ENCODE peak calls at places on chromosomes 5 and 9, in seven cellular contexts. O is K562; N is A673; U is tibial artery; A is pancreas; L is CD8-positive, alpha-beta memory T cell; H is right cardiac atrium. B is an unnamed sample. For H3K9me3, the result is how much of the 10 kb centered on the place peaks cover.

GRCh38 chr5:68021958-68022357 is 193.6 kb upstream of the PIK3R1 start:
- DNase-seq in O (no peak), N (no peak), U (no peak), A (no peak), L (no peak), H (no peak), B (no peak)

GRCh38 chr9:68832853-68833518 is 127.9 kb downstream of the PIP5K1B start:
- DNase-seq in O (no peak), N (no peak), U (no peak), A (no peak), L (no peak), H (no peak), B (no peak)

GRCh38 chr9:31574006-31574750 is 810.3 kb upstream of the ACO1 start:
- DNase-seq in O (no peak), N (no peak), U (no peak), A (no peak), L (no peak), H (no peak), B (no peak)

GRCh38 chr5:150272531-150272930 is 17.0 kb downstream of the CAMK2A start:
- DNase-seq in O (no peak), N (peak), U (no peak), A (no peak), L (no peak), H (peak), B (no peak)

GRCh38 chr5:177454397-177455035 is 7.9 kb downstream of the PRR7 start:
- DNase-seq in O (peak), N (peak), U (peak), A (peak), L (peak), H (peak), B (peak)

GRCh38 chr5:9294793-9295465 is 250.9 kb downstream of the SEMA5A start:
- DNase-seq in O (no peak), N (no peak), U (no peak), A (no peak), L (no peak), H (no peak), B (no peak)

GRCh38 chr5:32217886-32218396 is 43.8 kb upstream of the GOLPH3 start:
- DNase-seq in O (no peak), N (peak), U (no peak), A (no peak), L (no peak), H (no peak), B (peak)

GRCh38 chr9:627571-627970 is 213.9 kb upstream of the DMRT1 start:
- DNase-seq in O (no peak), N (no peak), U (no peak), A (no peak), L (no peak), H (no peak), B (no peak)

GRCh38 chr5:180178516-180179398 is 30.3 kb downstream of the RASGEF1C start:
- DNase-seq in O (no peak), N (no peak), U (no peak), A (no peak), L (no peak), H (no peak), B (no peak)

GRCh38 chr9:112051812-112052211 is 123.3 kb downstream of the SUSD1 start:
- DNase-seq in O (no peak), N (no peak), U (no peak), A (no peak), L (no peak), H (no peak), B (no peak)

GRCh38 chr5:135505973-135506372 is 29.8 kb downstream of the NEUROG1 start:
- DNase-seq in O (no peak), N (no peak), U (no peak), A (no peak), L (no peak), H (no peak), B (no peak)

GRCh38 chr5:142316051-142316450 is 8.8 kb downstream of the SPRY4 start:
- DNase-seq in O (no peak), N (peak), U (no peak), A (no peak), L (no peak), H (no peak), B (peak)

GRCh38 chr9:125405938-125406811 is 144.5 kb downstream of the GAPVD1 start:
- DNase-seq in O (peak), N (no peak), U (no peak), A (no peak), L (no peak), H (no peak), B (no peak)

GRCh38 chr5:153941265-153941664 is 97.4 kb downstream of the FAM114A2 start:
- DNase-seq in O (no peak), N (no peak), U (no peak), A (no peak), L (no peak), H (no peak), B (no peak)
- H3K9me3 ChIP-seq in O (under half), N (under half), U (under half), A (under half), L (under half), H (under half), B (under half)

GRCh38 chr5:158498959-158499679 is 600.6 kb downstream of the EBF1 start:
- DNase-seq in O (no peak), N (no peak), U (no peak), A (no peak), L (no peak), H (no peak), B (no peak)
- H3K9me3 ChIP-seq in O (under half), N (under half), U (under half), A (under half), L (under half), H (under half), B (under half)

GRCh38 chr9:135148386-135148785 is 60.9 kb downstream of the OLFM1 start:
- DNase-seq in O (no peak), N (no peak), U (no peak), A (no peak), L (no peak), H (no peak), B (no peak)
- H3K9me3 ChIP-seq in O (under half), N (under half), U (under half), A (under half), L (under half), H (under half), B (under half)

GRCh38 chr9:92846662-92847145 is 31.1 kb downstream of the ZNF484 start:
- DNase-seq in O (no peak), N (no peak), U (no peak), A (no peak), L (no peak), H (no peak), B (no peak)
- H3K9me3 ChIP-seq in O (under half), N (half or more), U (under half), A (under half), L (under half), H (under half), B (under half)

DNA sequence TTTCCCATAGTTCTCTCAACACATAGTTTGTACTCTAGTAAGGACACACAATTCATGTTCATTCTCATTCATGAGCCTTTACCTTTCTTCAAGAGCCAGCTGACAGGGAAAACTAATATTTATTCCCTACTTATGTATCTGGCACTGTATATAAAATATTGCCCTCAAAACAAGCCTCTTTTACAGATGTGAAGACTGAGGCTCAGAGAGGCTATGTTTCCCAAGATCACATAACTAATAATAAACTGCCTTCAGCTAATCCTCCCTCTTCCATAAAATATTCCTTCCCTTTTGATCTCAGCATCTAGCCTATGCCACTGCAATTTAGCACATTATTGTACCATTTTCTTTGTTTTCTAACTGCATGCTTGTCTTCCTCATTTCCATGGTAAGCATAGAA is 18.2 kb downstream of the ALDOB start:
- DNase-seq in O (no peak), N (no peak), U (no peak), A (no peak), L (no peak), H (no peak), B (no peak)
- H3K9me3 ChIP-seq in O (under half), N (under half), U (under half), A (under half), L (under half), H (under half), B (under half)

GRCh38 chr9:100364013-100364412 is 11.3 kb upstream of the TEX10 start:
- DNase-seq in O (no peak), N (no peak), U (no peak), A (no peak), L (no peak), H (no peak), B (no peak)
- H3K9me3 ChIP-seq in O (under half), N (under half), U (under half), A (under half), L (under half), H (under half), B (under half)

DNA sequence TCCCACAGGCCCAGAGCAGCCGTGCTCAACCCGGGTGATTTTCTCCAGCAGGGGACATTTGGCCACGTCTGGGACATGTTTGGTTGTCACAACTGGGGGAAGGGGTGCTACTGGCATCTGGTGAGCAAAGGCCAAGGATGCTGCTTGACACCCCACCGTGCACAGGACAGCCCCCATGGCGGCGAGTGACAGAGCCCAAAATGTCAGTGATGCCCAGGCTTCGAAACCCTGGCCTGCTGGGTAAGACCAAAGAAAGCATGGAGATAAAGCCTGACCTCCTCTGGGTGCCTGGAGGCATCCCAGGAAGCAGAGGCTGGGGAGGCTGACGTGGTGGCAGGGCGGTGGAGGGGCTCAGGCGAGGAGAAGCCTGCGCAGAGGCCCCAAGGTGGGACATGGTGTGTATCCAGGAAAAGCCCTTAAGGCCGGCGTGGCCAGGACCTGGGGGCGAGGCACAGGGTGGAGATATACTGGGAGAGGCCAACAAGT is 66.4 kb downstream of the ZNF354C start:
- DNase-seq in O (no peak), N (no peak), U (peak), A (no peak), L (no peak), H (no peak), B (no peak)
- H3K9me3 ChIP-seq in O (under half), N (under half), U (under half), A (under half), L (under half), H (under half), B (under half)

DNA sequence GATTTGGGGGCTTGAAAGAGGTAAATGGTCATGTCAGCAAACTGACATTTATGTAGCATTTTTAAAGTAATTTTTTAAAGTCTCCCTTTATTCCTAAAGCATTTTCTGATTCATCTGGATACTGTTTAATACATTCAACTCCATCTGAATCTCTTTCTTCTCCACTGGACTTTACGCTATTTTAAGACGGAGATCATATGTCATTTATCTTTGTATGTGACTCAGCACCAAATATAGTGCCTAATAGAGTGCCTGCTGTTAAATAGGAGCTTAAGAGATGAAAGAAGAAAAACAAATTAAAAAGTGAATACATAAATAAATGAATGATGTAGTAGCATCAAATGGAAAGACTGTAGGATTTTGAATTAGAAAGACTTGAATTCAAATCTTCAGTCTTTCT is 548.8 kb upstream of the SMC2 start:
- DNase-seq in O (no peak), N (no peak), U (no peak), A (no peak), L (no peak), H (no peak), B (no peak)
- H3K9me3 ChIP-seq in O (under half), N (under half), U (under half), A (under half), L (under half), H (under half), B (under half)

GRCh38 chr9:23162789-23163188 is 663.3 kb downstream of the ELAVL2 start:
- DNase-seq in O (no peak), N (no peak), U (no peak), A (no peak), L (no peak), H (peak), B (no peak)
- H3K9me3 ChIP-seq in O (under half), N (under half), U (under half), A (under half), L (under half), H (under half), B (under half)

DNA sequence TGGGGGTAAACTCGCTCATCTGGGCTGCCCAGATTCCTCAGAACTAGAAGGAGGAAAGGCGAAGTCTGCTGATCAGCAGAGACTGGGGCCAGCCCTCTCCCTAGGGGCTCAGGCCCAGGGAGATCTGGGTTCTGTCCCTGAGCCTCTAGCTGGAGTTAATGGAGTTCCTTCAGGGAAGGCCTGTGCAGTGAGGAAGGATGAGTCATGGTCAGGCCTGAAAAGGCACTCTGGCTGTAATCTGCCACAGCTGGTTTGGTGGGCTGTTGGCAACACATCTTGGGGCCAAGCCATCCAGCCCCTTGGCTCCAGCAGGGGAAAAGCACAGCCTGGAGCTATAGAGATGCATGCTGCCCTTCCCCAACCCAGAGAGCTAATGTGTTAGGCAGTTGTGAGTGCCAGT is 459.6 kb downstream of the PRELID2 start:
- DNase-seq in O (no peak), N (peak), U (no peak), A (no peak), L (no peak), H (no peak), B (no peak)
- H3K9me3 ChIP-seq in O (under half), N (under half), U (under half), A (under half), L (under half), H (under half), B (under half)